ENCODE peak calls at places on chromosome 17, in six cellular contexts. X is cerebellum; V is stimulated activated naive B cell treated with anti-CD40 and anti-IgM and Interleukin-4, amounts not matched to agents 10 μg/mL and 1 μg/mL and 100 μg/mL, for 72 hours; H is activated T-cell treated with anti-CD3 and anti-CD28 coated beads, Interleukin-2, amount 50 U/mL, for 48 hours; F is NCI-H1105; Z is T-helper 2 cell. G is an unnamed sample.

GRCh38 chr17:74514632-74515035 is 16.6 kb downstream of the CD300LB start:
- DNase-seq in X (peak), V (no peak), H (peak), F (peak), Z (no peak), G (peak)

GRCh38 chr17:10226930-10227695 is 28.7 kb upstream of the GAS7 start:
- DNase-seq in X (no peak), V (peak), H (peak), F (peak), Z (peak), G (no peak)

GRCh38 chr17:79750650-79751545 is 20.2 kb downstream of the ENPP7 start:
- DNase-seq in X (no peak), V (no peak), H (no peak), F (no peak), Z (no peak), G (no peak)

GRCh38 chr17:2034806-2035548 is 5.0 kb downstream of the DPH1 start:
- DNase-seq in X (no peak), V (no peak), H (no peak), F (no peak), Z (no peak), G (no peak)

GRCh38 chr17:44112284-44113280 is 10.9 kb downstream of the HDAC5 start:
- DNase-seq in X (no peak), V (no peak), H (no peak), F (no peak), Z (no peak), G (no peak)

GRCh38 chr17:78995022-78995760 is 14.4 kb downstream of the CANT1 start:
- DNase-seq in X (no peak), V (no peak), H (no peak), F (no peak), Z (no peak), G (peak)

GRCh38 chr17:7897773-7898172 is 9.2 kb downstream of the CHD3 start:
- DNase-seq in X (peak), V (no peak), H (no peak), F (no peak), Z (no peak), G (no peak)

GRCh38 chr17:72351884-72352346 is 231.1 kb downstream of the SOX9 start:
- DNase-seq in X (peak), V (no peak), H (no peak), F (no peak), Z (no peak), G (no peak)

GRCh38 chr17:79341529-79341780 is 266.8 kb downstream of the ENGASE start:
- DNase-seq in X (no peak), V (no peak), H (no peak), F (no peak), Z (no peak), G (no peak)

GRCh38 chr17:2468270-2468669 is 43.4 kb downstream of the METTL16 start:
- DNase-seq in X (no peak), V (no peak), H (no peak), F (no peak), Z (no peak), G (no peak)

GRCh38 chr17:41919840-41920579 is 1.3 kb upstream of the ACLY start:
- DNase-seq in X (peak), V (no peak), H (no peak), F (no peak), Z (no peak), G (no peak)

GRCh38 chr17:70098030-70098429 is 23.0 kb downstream of the KCNJ16 start:
- DNase-seq in X (no peak), V (no peak), H (no peak), F (no peak), Z (no peak), G (no peak)

GRCh38 chr17:46158323-46159296 is 34.6 kb downstream of the KANSL1 start:
- DNase-seq in X (no peak), V (no peak), H (no peak), F (peak), Z (no peak), G (no peak)